ENCODE peak calls at places on chromosome 7, in seven cellular contexts. S is endothelial cell of umbilical vein; E is CD4-positive, CD25-positive, alpha-beta regulatory T cell; V is cardiac muscle cell; H is PC-3; K is heart right ventricle; U is endodermal cell. L is an unnamed sample. For H3K4me1 and H3K36me3, the result is how much of the 10 kb centered on the place peaks cover.

GRCh38 chr7:114150704-114151103 is 231.9 kb upstream of the PPP1R3A start:
- DNase-seq in S (no peak), E (no peak), V (no peak), H (no peak), K (no peak), U (no peak), L (no peak)

GRCh38 chr7:96931891-96932290 is 73.5 kb upstream of the DLX6 start:
- DNase-seq in S (no peak), E (no peak), V (no peak), H (no peak), K (no peak), U (no peak), L (no peak)

GRCh38 chr7:76303057-76303828 is 770 bp downstream of the HSPB1 start:
- DNase-seq in S (peak), E (peak), V (peak), H (peak), K (peak), U (peak), L (peak)

GRCh38 chr7:154789404-154789803 is 213.5 kb downstream of the PAXIP1 start:
- DNase-seq in S (no peak), E (no peak), V (peak), H (peak), K (no peak), U (peak), L (no peak)

GRCh38 chr7:5584821-5585220 is 161.2 kb upstream of the TNRC18 start:
- DNase-seq in S (no peak), E (no peak), V (no peak), H (no peak), K (no peak), U (no peak), L (no peak)

GRCh38 chr7:38880454-38880853 is 28.5 kb downstream of the VPS41 start:
- DNase-seq in S (no peak), E (no peak), V (no peak), H (no peak), K (no peak), U (no peak), L (no peak)

GRCh38 chr7:45033261-45033930 is 33.4 kb downstream of the CCM2 start:
- DNase-seq in S (no peak), E (no peak), V (no peak), H (peak), K (no peak), U (no peak), L (no peak)

GRCh38 chr7:25559581-25560367 is 331.5 kb upstream of the NPVF start:
- DNase-seq in S (no peak), E (no peak), V (no peak), H (no peak), K (no peak), U (no peak), L (no peak)

GRCh38 chr7:28411876-28412662 is at the start of gene CREB5:
- DNase-seq in S (no peak), E (no peak), V (peak), H (peak), K (peak), U (peak), L (no peak)

GRCh38 chr7:41874206-41874770 is 171.4 kb upstream of the INHBA start:
- DNase-seq in S (no peak), E (no peak), V (no peak), H (no peak), K (no peak), U (no peak), L (no peak)

GRCh38 chr7:97541188-97541587 is 190.7 kb upstream of the TAC1 start:
- DNase-seq in S (no peak), E (no peak), V (no peak), H (no peak), K (no peak), U (no peak), L (no peak)

GRCh38 chr7:122675011-122675410 is 23.9 kb downstream of the RNF133 start:
- DNase-seq in S (no peak), E (no peak), V (no peak), H (peak), K (no peak), U (no peak), L (no peak)

GRCh38 chr7:90407484-90407821 is 4.2 kb downstream of the CLDN12 start:
- DNase-seq in S (no peak), E (no peak), V (no peak), H (no peak), K (no peak), U (no peak), L (no peak)

GRCh38 chr7:142556745-142557144 is 192.5 kb upstream of the PRSS1 start:
- DNase-seq in S (peak), E (no peak), V (peak), H (peak), K (peak), U (peak), L (no peak)

GRCh38 chr7:34756025-34756437 is 98.0 kb downstream of the NPSR1 start:
- DNase-seq in S (no peak), E (no peak), V (no peak), H (no peak), K (no peak), U (no peak), L (no peak)

GRCh38 chr7:158863611-158864506 is 7.5 kb downstream of the DYNC2I1 start:
- DNase-seq in S (peak), E (peak), V (peak), H (peak), K (peak), U (peak), L (peak)

GRCh38 chr7:132895231-132895630 is 186.7 kb downstream of the CHCHD3 start:
- DNase-seq in S (no peak), E (no peak), V (no peak), H (no peak), K (no peak), U (no peak), L (no peak)

GRCh38 chr7:14414274-14414986 is 425.0 kb upstream of the ETV1 start:
- DNase-seq in S (no peak), E (no peak), V (peak), H (no peak), K (peak), U (no peak), L (no peak)

GRCh38 chr7:97022451-97023306 is 2.0 kb downstream of the DLX5 start:
- DNase-seq in S (no peak), E (no peak), V (no peak), H (no peak), K (no peak), U (peak), L (no peak)

GRCh38 chr7:101363734-101364374 is 1.2 kb downstream of the COL26A1 start:
- DNase-seq in S (peak), E (peak), V (peak), H (peak), K (peak), U (peak), L (peak)

GRCh38 chr7:2242541-2243482 is 786 bp downstream of the NUDT1 start:
- DNase-seq in S (peak), E (no peak), V (no peak), H (peak), K (no peak), U (peak), L (peak)

GRCh38 chr7:115226410-115226809 is 304.5 kb downstream of the MDFIC start:
- DNase-seq in S (no peak), E (no peak), V (no peak), H (no peak), K (no peak), U (peak), L (no peak)

GRCh38 chr7:123715198-123715597 is 33.6 kb downstream of the WASL start:
- DNase-seq in S (peak), E (no peak), V (no peak), H (peak), K (no peak), U (no peak), L (no peak)

GRCh38 chr7:132580277-132580676 is 4.0 kb upstream of the PLXNA4 start:
- DNase-seq in S (no peak), E (no peak), V (no peak), H (peak), K (no peak), U (peak), L (no peak)

GRCh38 chr7:2968176-2968575 is 75.5 kb downstream of the CARD11 start:
- DNase-seq in S (no peak), E (no peak), V (no peak), H (no peak), K (no peak), U (no peak), L (no peak)

GRCh38 chr7:130972201-130972600 is 238.2 kb upstream of the KLF14 start:
- DNase-seq in S (no peak), E (no peak), V (no peak), H (no peak), K (no peak), U (no peak), L (no peak)
- H3K4me1 ChIP-seq in S (under half), E (half or more), V (under half), H (under half), K (under half), U (under half), L (under half)

GRCh38 chr7:152122540-152122939 is 97.1 kb downstream of the GALNT11 start:
- DNase-seq in S (no peak), E (no peak), V (no peak), H (no peak), K (no peak), U (no peak), L (no peak)
- H3K36me3 ChIP-seq in S (under half), E (half or more), V (under half), H (half or more), K (half or more), U (half or more), L (under half)

GRCh38 chr7:74573499-74573898 is 84.0 kb upstream of the GTF2I start:
- DNase-seq in S (no peak), E (no peak), V (no peak), H (no peak), K (no peak), U (no peak), L (no peak)

GRCh38 chr7:74572301-74573090 is 85.0 kb upstream of the GTF2I start:
- DNase-seq in S (no peak), E (no peak), V (peak), H (no peak), K (peak), U (no peak), L (no peak)

GRCh38 chr7:74575811-74576210 is 81.7 kb upstream of the GTF2I start:
- DNase-seq in S (no peak), E (no peak), V (no peak), H (no peak), K (no peak), U (no peak), L (no peak)

GRCh38 chr7:74570533-74571156 is 86.9 kb upstream of the GTF2I start:
- DNase-seq in S (no peak), E (no peak), V (no peak), H (no peak), K (no peak), U (no peak), L (no peak)

DNA sequence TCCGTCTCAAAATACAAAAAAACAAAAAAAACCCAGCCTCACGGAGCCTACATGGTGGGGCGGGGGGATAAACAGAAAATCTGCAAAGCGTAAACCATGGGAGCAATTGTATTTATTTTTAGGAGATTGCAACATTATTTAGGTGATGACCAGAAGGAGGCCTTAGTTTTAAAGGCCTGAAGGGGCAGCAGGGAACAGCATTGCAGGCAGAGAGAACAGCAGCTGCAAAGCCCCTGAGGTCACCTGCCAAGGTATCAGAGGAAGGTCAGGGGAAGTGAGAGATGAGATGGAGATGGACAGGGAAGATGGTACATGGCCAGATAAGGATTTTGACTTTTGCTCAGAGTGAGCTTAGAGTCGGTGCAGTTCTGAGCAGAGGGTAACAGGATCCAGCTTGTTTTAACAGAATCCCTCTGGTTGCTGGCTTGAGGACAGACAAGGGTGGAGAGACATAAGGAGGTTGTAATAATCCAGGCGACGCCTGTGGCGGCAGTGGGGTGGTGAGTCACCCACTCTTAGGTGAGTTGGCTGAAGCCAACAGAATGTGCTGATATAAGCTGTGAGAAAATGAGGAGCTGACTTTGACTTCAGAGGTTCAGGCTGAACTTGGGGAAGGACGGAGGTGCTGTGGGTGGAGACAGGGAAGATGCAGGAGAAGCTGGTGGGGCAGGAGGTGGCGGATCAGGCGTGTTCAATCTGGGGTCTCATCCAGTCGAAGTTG is 82.3 kb upstream of the GTF2I start:
- DNase-seq in S (no peak), E (no peak), V (no peak), H (peak), K (no peak), U (no peak), L (no peak)
- H3K4me1 ChIP-seq in S (under half), E (under half), V (under half), H (under half), K (under half), U (under half), L (under half)

GRCh38 chr7:151135525-151135845 is 32.0 kb downstream of the GBX1 start:
- DNase-seq in S (no peak), E (no peak), V (no peak), H (no peak), K (no peak), U (no peak), L (no peak)
- H3K36me3 ChIP-seq in S (half or more), E (under half), V (under half), H (under half), K (half or more), U (under half), L (under half)

GRCh38 chr7:17236161-17236560 is 62.3 kb upstream of the AHR start:
- DNase-seq in S (no peak), E (no peak), V (no peak), H (no peak), K (no peak), U (no peak), L (no peak)

GRCh38 chr7:17233643-17234397 is 64.6 kb upstream of the AHR start:
- DNase-seq in S (no peak), E (peak), V (no peak), H (peak), K (no peak), U (no peak), L (peak)

GRCh38 chr7:17230099-17230807 is 68.2 kb upstream of the AHR start:
- DNase-seq in S (no peak), E (no peak), V (no peak), H (no peak), K (no peak), U (no peak), L (no peak)

GRCh38 chr7:17236603-17237002 is 61.8 kb upstream of the AHR start:
- DNase-seq in S (peak), E (no peak), V (no peak), H (peak), K (no peak), U (no peak), L (no peak)

DNA sequence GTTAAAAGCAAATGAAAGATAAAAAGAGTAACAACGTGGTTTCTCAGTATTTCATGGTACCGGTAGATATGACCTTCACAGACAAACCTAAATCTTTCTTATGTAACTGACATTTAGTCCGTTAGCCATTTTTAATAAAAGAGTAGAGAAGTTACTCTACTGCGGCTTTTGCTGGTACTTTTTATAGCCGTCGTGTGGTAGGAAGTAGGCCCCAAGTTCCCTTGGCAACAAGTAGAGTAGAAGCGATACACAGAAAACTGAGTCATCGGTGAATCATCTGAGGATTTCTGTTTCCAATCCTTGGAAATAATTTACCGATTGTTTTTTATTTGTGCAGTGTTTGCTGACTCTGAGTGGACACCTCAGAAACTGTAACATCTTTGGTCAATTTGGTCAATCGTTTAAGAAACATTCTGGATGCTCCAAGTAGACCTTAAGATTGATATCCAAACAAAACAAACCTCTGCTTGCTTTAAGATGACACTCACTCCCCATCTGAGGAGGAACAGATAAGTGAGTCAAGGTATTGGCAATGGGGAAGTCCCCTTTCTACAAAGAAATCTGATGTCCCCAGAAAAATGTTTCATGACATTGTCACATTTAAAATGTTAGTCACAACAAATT is 63.9 kb upstream of the AHR start:
- DNase-seq in S (peak), E (peak), V (no peak), H (peak), K (peak), U (no peak), L (peak)
- H3K4me1 ChIP-seq in S (under half), E (under half), V (under half), H (under half), K (under half), U (under half), L (under half)

GRCh38 chr7:87797395-87797794 is 78.8 kb downstream of the SLC25A40 start:
- DNase-seq in S (no peak), E (no peak), V (no peak), H (no peak), K (no peak), U (no peak), L (no peak)
- H3K36me3 ChIP-seq in S (under half), E (under half), V (under half), H (under half), K (under half), U (under half), L (under half)